ENCODE peak calls at places on chromosomes 6 and 20, in five cellular contexts. F, X, J, S and L are unnamed samples.

GRCh38 chr6:118894425-118895240 is 681 bp downstream of the ASF1A start:
- DNase-seq in F (peak), X (no peak), J (no peak), S (peak), L (no peak)

GRCh38 chr6:74677463-74677862 is 528.4 kb downstream of the COL12A1 start:
- DNase-seq in F (no peak), X (no peak), J (no peak), S (no peak), L (no peak)

GRCh38 chr20:50216543-50217206 is 26.0 kb downstream of the CEBPB start:
- DNase-seq in F (no peak), X (no peak), J (no peak), S (peak), L (no peak)

GRCh38 chr6:119350202-119351004 is 842 bp upstream of the MAN1A1 start:
- DNase-seq in F (peak), X (peak), J (no peak), S (peak), L (peak)

GRCh38 chr20:4041748-4042411 is 26.5 kb upstream of the RNF24 start:
- DNase-seq in F (no peak), X (peak), J (no peak), S (no peak), L (no peak)

GRCh38 chr20:36285746-36286447 is 20.2 kb upstream of the DLGAP4 start:
- DNase-seq in F (peak), X (no peak), J (no peak), S (no peak), L (no peak)

GRCh38 chr6:71290611-71291010 is 2.0 kb downstream of the OGFRL1 start:
- DNase-seq in F (no peak), X (no peak), J (no peak), S (no peak), L (no peak)

GRCh38 chr6:160300076-160300695 is 41.6 kb upstream of the SLC22A2 start:
- DNase-seq in F (peak), X (no peak), J (no peak), S (peak), L (no peak)

GRCh38 chr6:72386324-72386723 is 235.5 kb upstream of the KCNQ5 start:
- DNase-seq in F (no peak), X (no peak), J (no peak), S (no peak), L (no peak)

GRCh38 chr6:41894366-41895299 is 542 bp downstream of the USP49 start:
- DNase-seq in F (peak), X (no peak), J (no peak), S (no peak), L (no peak)

GRCh38 chr6:82348130-82348529 is 15.5 kb upstream of the TPBG start:
- DNase-seq in F (peak), X (no peak), J (no peak), S (no peak), L (no peak)

GRCh38 chr20:5612476-5613291 is 137.5 kb upstream of the SHLD1 start:
- DNase-seq in F (no peak), X (no peak), J (no peak), S (no peak), L (no peak)

GRCh38 chr6:100808638-100809275 is 72.4 kb downstream of the ASCC3 start:
- DNase-seq in F (no peak), X (no peak), J (no peak), S (no peak), L (no peak)

DNA sequence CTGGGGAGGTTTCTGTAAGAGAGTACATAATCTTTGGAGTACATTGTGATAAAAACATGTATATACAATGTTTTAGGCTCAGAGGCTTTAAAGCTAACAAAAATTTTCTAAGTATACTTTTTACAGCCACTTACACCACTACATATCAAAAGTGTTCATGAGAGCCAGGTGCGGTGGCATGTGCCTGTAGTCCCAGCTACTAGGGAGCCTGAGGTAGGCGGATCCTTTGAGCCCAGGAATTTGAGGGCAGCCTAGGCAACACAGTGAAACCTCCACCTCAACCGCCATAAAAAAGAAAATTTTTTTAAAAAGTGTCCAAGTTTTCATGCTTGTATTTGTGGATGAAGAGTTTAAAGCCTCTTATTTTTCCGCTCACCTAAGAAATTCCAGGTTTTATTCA is 22.5 kb downstream of the SNX3 start:
- DNase-seq in F (no peak), X (no peak), J (no peak), S (no peak), L (no peak)
- TF ChIP-seq EZH2 in F (no peak), X (no peak), J (no peak), S (no peak), L (no peak)

GRCh38 chr6:35054106-35054742 is 86.9 kb downstream of the TCP11 start:
- DNase-seq in F (no peak), X (no peak), J (no peak), S (no peak), L (no peak)
- TF ChIP-seq POLR2AphosphoS5 in F (no peak), X (no peak), J (no peak), S (no peak), L (no peak)

DNA sequence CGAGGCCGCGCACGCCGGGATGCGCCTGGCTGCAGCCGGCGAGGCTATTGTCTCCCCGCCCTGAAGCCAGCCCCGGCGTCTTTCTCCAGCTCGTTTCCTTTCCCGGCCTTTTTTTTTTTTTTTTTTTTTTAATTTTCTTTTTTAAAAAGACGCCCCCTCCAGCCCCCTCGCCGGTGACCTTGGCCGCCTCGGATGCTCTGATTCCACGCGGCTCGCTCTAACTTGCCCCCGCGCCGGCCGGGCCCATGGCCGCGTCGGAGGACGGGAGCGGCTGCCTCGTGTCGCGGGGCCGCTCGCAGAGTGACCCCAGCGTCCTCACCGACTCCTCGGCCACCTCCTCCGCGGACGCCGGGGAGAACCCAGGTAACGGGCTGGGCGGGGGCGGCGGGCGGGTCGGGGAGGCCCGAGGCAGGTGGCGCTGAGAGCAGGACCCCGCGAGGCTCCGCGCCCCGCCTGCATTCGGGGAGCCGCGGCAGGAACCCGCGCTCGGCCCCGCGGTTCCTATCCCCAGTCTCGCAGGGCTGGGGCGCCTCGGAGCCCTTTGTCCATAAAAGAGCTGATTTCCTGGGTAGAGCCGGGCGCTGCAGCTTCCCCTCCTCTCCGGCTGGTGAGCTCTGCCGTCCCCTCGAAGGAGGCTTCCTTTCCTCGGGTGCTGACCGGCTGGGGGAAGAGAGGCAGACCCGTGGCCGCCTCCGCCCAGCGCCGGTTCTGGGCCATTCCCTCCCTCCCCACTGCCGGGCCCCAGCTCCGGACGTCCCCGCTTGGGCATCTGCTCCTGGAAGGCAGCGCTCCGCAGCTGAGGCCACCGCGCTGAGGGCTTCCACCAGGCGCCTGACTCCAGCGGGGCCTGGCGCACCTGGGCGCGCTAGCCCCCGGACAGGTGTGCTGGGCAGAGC is 678 bp downstream of the PHACTR3 start:
- DNase-seq in F (peak), X (no peak), J (no peak), S (no peak), L (no peak)
- TF ChIP-seq EZH2 in F (peak), X (no peak), J (no peak), S (no peak), L (peak)

GRCh38 chr6:56245903-56246351 is 1.5 kb downstream of the COL21A1 start:
- DNase-seq in F (no peak), X (no peak), J (no peak), S (no peak), L (no peak)

GRCh38 chr6:56247654-56248122 is 308 bp upstream of the COL21A1 start:
- DNase-seq in F (no peak), X (no peak), J (no peak), S (no peak), L (no peak)

GRCh38 chr6:56246544-56246940 is 838 bp downstream of the COL21A1 start:
- DNase-seq in F (peak), X (no peak), J (no peak), S (no peak), L (no peak)

GRCh38 chr6:56246941-56247653 is at the start of gene COL21A1:
- DNase-seq in F (peak), X (no peak), J (no peak), S (no peak), L (no peak)

GRCh38 chr6:56250266-56250665 is 2.9 kb upstream of the COL21A1 start:
- DNase-seq in F (no peak), X (no peak), J (no peak), S (no peak), L (no peak)
- TF ChIP-seq POLR2AphosphoS5 in F (no peak), X (no peak), J (no peak), S (no peak), L (no peak)